ENCODE peak calls at places on chromosome 1, in nine cellular contexts. G is neural crest cell; K is GM06990; A is fibroblast of lung; J is epithelial cell of esophagus; D is lung; S is K562; H is BJ; I is CD4-positive, alpha-beta T cell. U is an unnamed sample.

GRCh38 chr1:75130865-75131592 is 3.2 kb upstream of the LHX8 start:
- DNase-seq in I (no peak), J (no peak), A (no peak), S (no peak), D (no peak), K (no peak), H (no peak), G (peak), U (no peak)

GRCh38 chr1:42933610-42934009 is 25.1 kb downstream of the SLC2A1 start:
- DNase-seq in I (no peak), J (peak), A (no peak), G (no peak), H (no peak), K (no peak), S (no peak), D (no peak), U (no peak)

GRCh38 chr1:156513189-156513588 is 12.6 kb upstream of the MEF2D start:
- DNase-seq in D (no peak), J (no peak), G (no peak), I (no peak), K (no peak), H (no peak), S (no peak), A (peak), U (no peak)

GRCh38 chr1:5287178-5288155 is 633.1 kb downstream of the AJAP1 start:
- DNase-seq in J (no peak), A (no peak), H (no peak), K (no peak), S (no peak), G (no peak), D (no peak), I (no peak), U (no peak)

GRCh38 chr1:53316742-53317650 is 10.9 kb downstream of the LRP8 start:
- DNase-seq in D (no peak), G (no peak), S (no peak), J (no peak), H (no peak), I (no peak), A (no peak), K (no peak), U (no peak)

GRCh38 chr1:241045659-241046058 is 311.3 kb downstream of the RGS7 start:
- DNase-seq in S (no peak), H (no peak), K (no peak), D (no peak), I (no peak), G (no peak), A (no peak), J (no peak), U (no peak)

GRCh38 chr1:247360991-247361721 is 29.5 kb upstream of the ZNF496 start:
- DNase-seq in G (no peak), J (no peak), A (no peak), S (no peak), I (no peak), D (no peak), K (no peak), H (no peak), U (no peak)

GRCh38 chr1:23098463-23099170 is 70.0 kb downstream of the LUZP1 start:
- DNase-seq in S (peak), J (peak), D (peak), I (peak), H (no peak), G (peak), K (no peak), A (peak), U (peak)

GRCh38 chr1:55288245-55288644 is 73.1 kb upstream of the USP24 start:
- DNase-seq in A (no peak), S (no peak), J (no peak), G (no peak), K (peak), H (no peak), D (no peak), I (no peak), U (no peak)

GRCh38 chr1:9033363-9033762 is 7.1 kb upstream of the SLC2A7 start:
- DNase-seq in J (no peak), H (no peak), I (no peak), S (no peak), G (no peak), K (no peak), D (no peak), A (no peak), U (no peak)

GRCh38 chr1:20552728-20553571 is 577 bp downstream of the FAM43B start:
- DNase-seq in A (peak), K (peak), D (no peak), J (peak), G (no peak), I (no peak), S (no peak), H (no peak), U (no peak)

GRCh38 chr1:17204546-17205440 is at the start of gene PADI1:
- DNase-seq in H (no peak), G (no peak), I (no peak), A (no peak), D (no peak), K (no peak), J (peak), S (no peak), U (no peak)

GRCh38 chr1:195664628-195665027 is 943.6 kb downstream of the KCNT2 start:
- DNase-seq in K (no peak), D (no peak), A (peak), S (no peak), H (no peak), I (no peak), J (peak), G (no peak), U (peak)

GRCh38 chr1:26697978-26698849 is 2.4 kb downstream of the ARID1A start:
- DNase-seq in G (peak), A (peak), S (peak), H (peak), I (peak), K (peak), J (peak), D (no peak), U (peak)

GRCh38 chr1:189775343-189775742 is 702.3 kb downstream of the BRINP3 start:
- DNase-seq in J (peak), G (no peak), A (peak), I (no peak), H (no peak), D (no peak), K (no peak), S (no peak), U (no peak)

GRCh38 chr1:168441745-168442144 is 102.1 kb downstream of the XCL2 start:
- DNase-seq in G (no peak), J (no peak), H (no peak), A (no peak), D (no peak), K (no peak), S (no peak), I (no peak), U (peak)

GRCh38 chr1:112502827-112503226 is 5.9 kb upstream of the WNT2B start:
- DNase-seq in D (no peak), J (no peak), A (no peak), K (no peak), H (no peak), S (peak), G (no peak), I (no peak), U (peak)

GRCh38 chr1:202567747-202568146 is 142.5 kb downstream of the SYT2 start:
- DNase-seq in I (no peak), K (no peak), H (no peak), G (no peak), D (no peak), J (peak), A (no peak), S (no peak), U (peak)

GRCh38 chr1:118842462-118843201 is 145.5 kb downstream of the TBX15 start:
- DNase-seq in H (no peak), D (peak), G (no peak), I (no peak), S (no peak), J (no peak), K (no peak), A (no peak), U (no peak)

GRCh38 chr1:159889821-159890252 is 10.1 kb downstream of the CFAP45 start:
- DNase-seq in I (no peak), A (peak), D (no peak), G (no peak), H (peak), J (peak), K (peak), S (peak), U (peak)

GRCh38 chr1:2475571-2475970 is 518 bp upstream of the PLCH2 start:
- DNase-seq in K (no peak), G (no peak), I (no peak), J (no peak), H (no peak), A (no peak), S (no peak), D (no peak), U (no peak)

GRCh38 chr1:26239936-26240335 is 5.9 kb downstream of the CEP85 start:
- DNase-seq in I (no peak), H (no peak), G (no peak), K (no peak), A (no peak), J (no peak), D (no peak), S (no peak), U (peak)

GRCh38 chr1:194102607-194103006 is 916.2 kb upstream of the B3GALT2 start:
- DNase-seq in H (no peak), A (no peak), J (peak), D (no peak), S (no peak), I (no peak), K (no peak), G (no peak), U (peak)

GRCh38 chr1:46521417-46521816 is 30.0 kb downstream of the KNCN start:
- DNase-seq in J (no peak), S (no peak), I (no peak), K (no peak), A (no peak), G (no peak), H (no peak), D (no peak), U (no peak)

GRCh38 chr1:75134939-75135828 is 996 bp downstream of the LHX8 start:
- DNase-seq in D (no peak), H (no peak), I (no peak), A (peak), J (no peak), G (peak), S (no peak), K (no peak), U (no peak)

GRCh38 chr1:206693029-206693428 is 8.3 kb downstream of the MAPKAPK2 start:
- DNase-seq in K (no peak), I (no peak), H (no peak), G (no peak), A (peak), J (no peak), S (no peak), D (no peak), U (peak)

GRCh38 chr1:214446772-214447556 is 104.4 kb downstream of the PTPN14 start:
- DNase-seq in J (peak), D (no peak), K (no peak), A (peak), I (no peak), H (peak), S (no peak), G (no peak), U (peak)

GRCh38 chr1:225471453-225472301 is 43.8 kb upstream of the LBR start:
- DNase-seq in I (no peak), J (no peak), H (no peak), D (no peak), G (no peak), K (no peak), A (no peak), S (no peak), U (no peak)

GRCh38 chr1:111887385-111887784 is 102.1 kb downstream of the KCND3 start:
- DNase-seq in J (no peak), S (no peak), K (no peak), A (no peak), D (no peak), H (no peak), I (no peak), G (no peak), U (no peak)

GRCh38 chr1:9292361-9293240 is at the start of gene SPSB1:
- DNase-seq in J (peak), H (no peak), I (peak), G (peak), A (peak), D (peak), S (peak), K (peak), U (peak)

GRCh38 chr1:24155011-24155782 is 12.3 kb upstream of the IL22RA1 start:
- DNase-seq in J (peak), G (no peak), S (peak), D (no peak), I (no peak), A (no peak), K (peak), H (no peak), U (no peak)
- TF ChIP-seq CTCF in J (peak), G (peak), S (peak), D (no peak), I (no peak), A (peak), K (peak), H (no peak), U (peak)

GRCh38 chr1:61210435-61211012 is 128.2 kb downstream of the NFIA start:
- DNase-seq in A (no peak), G (no peak), D (no peak), K (no peak), S (no peak), H (no peak), I (no peak), J (no peak), U (no peak)
- TF ChIP-seq CTCF in A (no peak), G (no peak), D (no peak), K (peak), S (no peak), H (no peak), I (peak), J (peak), U (peak)

GRCh38 chr1:93433407-93433961 is 14.4 kb upstream of the FNBP1L start:
- DNase-seq in I (no peak), K (no peak), H (no peak), S (no peak), J (peak), D (no peak), G (no peak), A (no peak), U (no peak)

GRCh38 chr1:93436496-93436895 is 11.4 kb upstream of the FNBP1L start:
- DNase-seq in I (no peak), A (no peak), S (no peak), K (no peak), D (no peak), J (no peak), G (no peak), H (no peak), U (no peak)

GRCh38 chr1:93434088-93434487 is 13.8 kb upstream of the FNBP1L start:
- DNase-seq in H (no peak), G (no peak), K (no peak), J (no peak), D (no peak), S (no peak), I (no peak), A (no peak), U (no peak)

GRCh38 chr1:93435443-93435842 is 12.5 kb upstream of the FNBP1L start:
- DNase-seq in H (no peak), A (no peak), G (no peak), I (no peak), D (no peak), S (no peak), J (no peak), K (no peak), U (no peak)

DNA sequence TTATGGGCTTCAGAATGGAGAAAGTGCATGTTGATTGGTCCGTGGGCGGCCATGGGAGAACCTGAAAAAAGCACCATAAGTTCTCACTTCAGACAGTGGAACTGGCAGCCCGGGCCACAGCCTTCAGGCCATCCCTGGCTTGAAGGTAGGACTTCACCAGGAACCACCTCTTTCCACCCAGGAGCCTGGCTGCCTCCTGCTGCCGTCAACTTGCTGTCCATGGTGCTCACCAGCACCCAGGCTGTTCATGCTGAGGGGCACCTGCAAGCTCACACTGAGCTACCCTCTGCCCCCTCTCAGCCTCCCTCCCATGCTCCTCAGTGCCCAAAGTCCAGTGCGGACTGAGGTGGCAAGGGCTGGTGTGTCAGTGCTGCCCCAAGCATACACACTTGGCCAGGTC is 12.9 kb upstream of the FNBP1L start:
- DNase-seq in G (no peak), A (no peak), I (no peak), S (no peak), D (no peak), J (peak), H (no peak), K (no peak), U (no peak)
- TF ChIP-seq CTCF in G (no peak), A (no peak), I (no peak), S (no peak), D (no peak), J (no peak), H (no peak), K (no peak), U (no peak)

GRCh38 chr1:58159424-58159810 is 387.1 kb downstream of the OMA1 start:
- DNase-seq in A (no peak), I (no peak), J (no peak), K (no peak), S (no peak), G (no peak), H (no peak), D (no peak), U (no peak)

GRCh38 chr1:58166417-58166816 is 380.1 kb downstream of the OMA1 start:
- DNase-seq in G (no peak), D (no peak), J (no peak), S (no peak), I (no peak), A (no peak), K (no peak), H (no peak), U (no peak)

GRCh38 chr1:58165073-58165472 is 381.5 kb downstream of the OMA1 start:
- DNase-seq in G (no peak), K (peak), J (no peak), H (peak), A (no peak), I (no peak), D (no peak), S (no peak), U (peak)

GRCh38 chr1:58158465-58159423 is 387.8 kb downstream of the OMA1 start:
- DNase-seq in D (no peak), I (no peak), K (no peak), G (no peak), J (no peak), H (no peak), S (no peak), A (no peak), U (no peak)

DNA sequence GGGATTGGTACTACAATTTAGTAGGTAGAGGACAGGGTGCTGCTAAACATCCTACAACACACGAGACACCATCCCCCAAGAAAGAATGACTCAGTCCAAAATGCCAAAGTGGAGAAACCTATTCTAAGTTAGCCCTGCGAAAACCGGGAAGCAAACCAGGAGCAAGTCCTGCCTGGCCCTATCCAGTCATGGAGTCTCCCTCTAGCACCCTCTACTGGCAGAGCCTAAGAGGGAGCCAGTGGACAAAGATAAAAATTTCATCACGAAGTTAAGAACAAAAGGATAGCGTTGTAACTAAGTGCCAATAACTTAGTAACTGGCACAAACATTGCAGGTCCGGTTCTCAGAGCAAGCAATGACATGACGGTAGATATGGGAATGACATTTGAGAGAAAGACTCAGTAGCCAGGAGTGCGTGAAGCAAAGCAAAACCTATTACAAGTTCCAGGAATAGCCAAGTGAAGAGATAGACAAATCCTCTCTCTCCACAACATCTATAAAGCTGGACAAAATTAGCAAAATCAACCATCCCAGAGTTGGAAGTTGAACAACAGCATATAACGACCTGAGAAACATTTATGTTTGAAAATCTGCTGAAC is 383.5 kb downstream of the OMA1 start:
- DNase-seq in K (no peak), S (peak), J (peak), G (peak), A (peak), D (peak), I (no peak), H (no peak), U (peak)
- TF ChIP-seq CTCF in K (peak), S (peak), J (peak), G (peak), A (peak), D (peak), I (peak), H (peak), U (peak)